ENCODE peak calls at places on chromosomes 7 and 10, in six cellular contexts. O, H, F, U, E and Q are unnamed samples.

GRCh38 chr7:33757563-33758165 is 147.7 kb upstream of the BMPER start:
- DNase-seq in O (peak; percentile 47), H (peak; percentile 57), F (no peak), U (peak; percentile 40), E (no peak), Q (no peak)

GRCh38 chr10:3740157-3740871 is 44.7 kb downstream of the KLF6 start:
- DNase-seq in O (peak; percentile 76), H (peak; percentile 54), F (no peak), U (no peak), E (no peak), Q (peak; percentile 89)

GRCh38 chr7:71016387-71016786 is 115.6 kb upstream of the GALNT17 start:
- DNase-seq in O (no peak), H (no peak), F (no peak), U (no peak), E (no peak), Q (no peak)

GRCh38 chr10:97320480-97321031 is 1.5 kb downstream of the FRAT1 start:
- DNase-seq in O (no peak), H (no peak), F (peak; percentile 34), U (no peak), E (no peak), Q (no peak)

GRCh38 chr10:97483526-97483925 is 14.7 kb downstream of the MMS19 start:
- DNase-seq in O (peak; percentile 58), H (no peak), F (no peak), U (no peak), E (no peak), Q (no peak)

GRCh38 chr7:131034166-131034881 is 293.4 kb upstream of the MKLN1 start:
- DNase-seq in O (no peak), H (no peak), F (no peak), U (no peak), E (no peak), Q (no peak)

GRCh38 chr10:74983383-74983782 is 128.1 kb upstream of the SAMD8 start:
- DNase-seq in O (no peak), H (no peak), F (no peak), U (no peak), E (no peak), Q (no peak)

GRCh38 chr7:99624487-99624886 is 7.7 kb downstream of the ZSCAN25 start:
- DNase-seq in O (no peak), H (no peak), F (no peak), U (no peak), E (no peak), Q (no peak)

GRCh38 chr10:97888641-97889262 is 39.1 kb downstream of the GOLGA7B start:
- DNase-seq in O (peak; percentile 7), H (peak; percentile 19), F (peak; percentile 90), U (no peak), E (no peak), Q (peak; percentile 79)

GRCh38 chr7:28688651-28689050 is 269.5 kb downstream of the TRIL start:
- DNase-seq in O (peak; percentile 52), H (peak; percentile 60), F (no peak), U (no peak), E (no peak), Q (no peak)

GRCh38 chr10:89428873-89429272 is 14.5 kb downstream of the IFIT5 start:
- DNase-seq in O (no peak), H (no peak), F (no peak), U (no peak), E (no peak), Q (no peak)

GRCh38 chr10:101780187-101780817 is 2.9 kb downstream of the NPM3 start:
- DNase-seq in O (no peak), H (no peak), F (peak; percentile 58), U (no peak), E (no peak), Q (peak; percentile 68)
- H3K27ac ChIP-seq in O (no peak overlapping the region), H (no peak overlapping the region), F (no peak overlapping the region), U (peak overlapping the region; percentile 36), E (no peak overlapping the region), Q (peak overlapping the region; percentile 19)

GRCh38 chr7:628826-629225 is 97.7 kb upstream of the DNAAF5 start:
- DNase-seq in O (no peak), H (no peak), F (no peak), U (no peak), E (no peak), Q (no peak)
- H3K4me2 ChIP-seq in O (no peak overlapping the region), H (no peak overlapping the region), F (no peak overlapping the region), U (no peak overlapping the region), E (no peak overlapping the region), Q (no peak overlapping the region)

DNA sequence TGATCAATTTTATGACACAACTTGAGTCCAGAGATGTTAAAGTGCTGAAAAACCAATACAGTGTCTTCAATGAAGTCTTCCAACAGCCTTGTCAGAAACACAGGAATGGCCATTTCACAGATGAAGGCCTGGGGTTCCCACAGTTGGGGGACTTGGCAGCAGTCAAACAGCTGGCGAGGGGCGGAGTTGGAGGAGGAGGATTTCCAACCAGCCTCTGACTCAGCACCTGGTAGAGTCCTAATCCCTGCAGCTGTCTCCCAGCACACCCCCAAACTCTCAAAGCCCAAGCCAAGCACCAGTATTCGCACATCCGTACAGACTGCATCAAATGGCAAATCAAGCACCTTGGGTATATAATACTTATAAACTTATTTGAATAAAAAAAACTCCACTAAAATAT is 28.0 kb downstream of the CTBP2 start:
- DNase-seq in O (peak; percentile 35), H (peak; percentile 27), F (no peak), U (no peak), E (no peak), Q (no peak)
- H2BK15ac ChIP-seq in O (no peak overlapping the region), H (no peak overlapping the region), F (no peak overlapping the region), U (no peak overlapping the region), E (no peak overlapping the region), Q (no peak overlapping the region)

GRCh38 chr10:58981846-58982245 is 194.6 kb upstream of the PHYHIPL start:
- DNase-seq in O (no peak), H (no peak), F (peak; percentile 32), U (peak; percentile 74), E (no peak), Q (peak; percentile 91)

GRCh38 chr10:58989486-58990039 is 186.9 kb upstream of the PHYHIPL start:
- DNase-seq in O (no peak), H (no peak), F (no peak), U (no peak), E (no peak), Q (no peak)

GRCh38 chr10:58982470-58983239 is 193.8 kb upstream of the PHYHIPL start:
- DNase-seq in O (no peak), H (no peak), F (no peak), U (no peak), E (no peak), Q (peak; percentile 32)

GRCh38 chr10:58981051-58981450 is 195.4 kb upstream of the PHYHIPL start:
- DNase-seq in O (no peak), H (no peak), F (no peak), U (no peak), E (no peak), Q (peak; percentile 46)

GRCh38 chr10:58985216-58985615 is 191.2 kb upstream of the PHYHIPL start:
- DNase-seq in O (no peak), H (no peak), F (no peak), U (no peak), E (no peak), Q (peak; percentile 32)
- H3K27ac ChIP-seq in O (no peak overlapping the region), H (no peak overlapping the region), F (no peak overlapping the region), U (no peak overlapping the region), E (no peak overlapping the region), Q (no peak overlapping the region)

GRCh38 chr7:4645241-4645640 is 36.9 kb upstream of the FOXK1 start:
- DNase-seq in O (no peak), H (no peak), F (no peak), U (no peak), E (no peak), Q (no peak)
- H3K4me2 ChIP-seq in O (no peak overlapping the region), H (no peak overlapping the region), F (no peak overlapping the region), U (no peak overlapping the region), E (no peak overlapping the region), Q (no peak overlapping the region)

GRCh38 chr7:155538293-155538692 is 8.1 kb downstream of the CNPY1 start:
- DNase-seq in O (no peak), H (no peak), F (peak; percentile 59), U (no peak), E (no peak), Q (no peak)
- H2BK15ac ChIP-seq in O (no peak overlapping the region), H (no peak overlapping the region), F (no peak overlapping the region), U (no peak overlapping the region), E (no peak overlapping the region), Q (no peak overlapping the region)

DNA sequence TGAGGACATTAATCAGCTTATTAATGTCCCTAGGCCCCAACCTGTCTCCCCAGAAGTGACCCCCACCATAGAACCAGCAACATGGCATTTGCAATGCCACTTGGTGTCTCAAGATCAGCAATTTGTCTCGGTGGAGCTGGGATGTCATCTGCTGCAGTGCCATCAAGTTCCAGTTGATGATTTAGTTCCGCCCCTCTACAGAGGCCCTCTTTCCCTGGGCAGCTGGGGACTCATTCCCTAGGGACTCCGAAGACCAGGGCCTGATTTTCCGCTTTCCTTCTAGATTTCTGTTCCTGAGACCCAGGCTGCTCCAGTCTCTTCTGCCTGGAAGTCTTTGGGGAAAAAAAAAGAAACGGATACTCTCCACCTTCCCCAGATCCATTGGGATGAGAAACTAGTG is 122.5 kb upstream of the NANOS1 start:
- DNase-seq in O (no peak), H (no peak), F (no peak), U (no peak), E (no peak), Q (no peak)
- H3K27ac ChIP-seq in O (no peak overlapping the region), H (no peak overlapping the region), F (no peak overlapping the region), U (no peak overlapping the region), E (no peak overlapping the region), Q (no peak overlapping the region)